ENCODE peak calls at places on chromosomes 1 and 21, in ten cellular contexts. G is spleen, P is HCT116, U is GM12891, Q is stomach, F is K562, X is sigmoid colon, R is prostate gland, B is transverse colon, Y is GM12892. A is an unnamed sample.

GRCh38 chr1:77725706-77726105 is 33.9 kb downstream of the USP33 start:
- DNase-seq in G (no peak), P (no peak), U (no peak), Q (no peak), F (no peak), X (no peak), R (no peak), B (no peak), Y (no peak), A (no peak)

GRCh38 chr1:112524251-112524650 is 15.5 kb downstream of the WNT2B start:
- DNase-seq in G (no peak), P (no peak), U (no peak), Q (no peak), F (no peak), X (no peak), R (no peak), B (no peak), Y (no peak), A (no peak)

GRCh38 chr21:45824546-45825208 is 156.9 kb upstream of the COL6A1 start:
- DNase-seq in G (peak; percentile 47), P (no peak), U (no peak), Q (no peak), F (no peak), X (peak; percentile 50), R (no peak), B (no peak), Y (no peak), A (no peak)

GRCh38 chr1:102879439-102879993 is 228.8 kb downstream of the COL11A1 start:
- DNase-seq in G (no peak), P (peak; percentile 71), U (no peak), Q (no peak), F (no peak), X (no peak), R (no peak), B (no peak), Y (no peak), A (no peak)

GRCh38 chr1:14913475-14914155 is 239.9 kb upstream of the TMEM51 start:
- DNase-seq in G (no peak), P (no peak), U (no peak), Q (no peak), F (no peak), X (no peak), R (peak; percentile 75), B (no peak), Y (peak; percentile 52), A (peak; percentile 76)

GRCh38 chr1:232306269-232306911 is 323.5 kb downstream of the SIPA1L2 start:
- DNase-seq in G (no peak), P (no peak), U (no peak), Q (peak; percentile 76), F (no peak), X (peak; percentile 81), R (peak; percentile 60), B (peak; percentile 60), Y (no peak), A (peak; percentile 64)

GRCh38 chr1:101004666-101005065 is 20.9 kb downstream of the DPH5 start:
- DNase-seq in G (no peak), P (no peak), U (no peak), Q (no peak), F (no peak), X (no peak), R (peak; percentile 19), B (no peak), Y (no peak), A (no peak)

GRCh38 chr1:181630398-181630797 is 147.1 kb downstream of the CACNA1E start:
- DNase-seq in G (no peak), P (no peak), U (no peak), Q (no peak), F (no peak), X (no peak), R (no peak), B (no peak), Y (no peak), A (no peak)

GRCh38 chr1:1079408-1080121 is 5.5 kb upstream of the RNF223 start:
- DNase-seq in G (peak; percentile 83), P (peak; percentile 60), U (peak; percentile 76), Q (peak; percentile 77), F (peak; percentile 64), X (peak; percentile 81), R (no peak), B (peak; percentile 70), Y (peak; percentile 68), A (peak; percentile 92)

GRCh38 chr1:19484338-19484792 is 974 bp downstream of the CAPZB start:
- DNase-seq in G (peak; percentile 89), P (no peak), U (no peak), Q (no peak), F (no peak), X (peak; percentile 73), R (no peak), B (no peak), Y (no peak), A (no peak)

GRCh38 chr1:39570477-39571177 is 6.0 kb downstream of the PABPC4 start:
- DNase-seq in G (no peak), P (no peak), U (no peak), Q (no peak), F (no peak), X (no peak), R (no peak), B (no peak), Y (no peak), A (no peak)

GRCh38 chr1:25519624-25520023 is 23.8 kb upstream of the LDLRAP1 start:
- DNase-seq in G (no peak), P (no peak), U (no peak), Q (no peak), F (no peak), X (no peak), R (no peak), B (no peak), Y (no peak), A (no peak)

GRCh38 chr1:228279011-228279721 is 71.3 kb downstream of the OBSCN start:
- DNase-seq in G (peak; percentile 79), P (no peak), U (no peak), Q (no peak), F (no peak), X (peak; percentile 65), R (no peak), B (peak; percentile 5), Y (no peak), A (no peak)

GRCh38 chr1:108534748-108535147 is 25.2 kb upstream of the EEIG2 start:
- DNase-seq in G (no peak), P (no peak), U (no peak), Q (no peak), F (no peak), X (no peak), R (no peak), B (no peak), Y (no peak), A (no peak)
- TF ChIP-seq POLR2AphosphoS5 in G (no peak), P (no peak), U (no peak), Q (no peak), F (no peak), X (no peak), R (no peak), B (no peak), Y (no peak), A (no peak)

DNA sequence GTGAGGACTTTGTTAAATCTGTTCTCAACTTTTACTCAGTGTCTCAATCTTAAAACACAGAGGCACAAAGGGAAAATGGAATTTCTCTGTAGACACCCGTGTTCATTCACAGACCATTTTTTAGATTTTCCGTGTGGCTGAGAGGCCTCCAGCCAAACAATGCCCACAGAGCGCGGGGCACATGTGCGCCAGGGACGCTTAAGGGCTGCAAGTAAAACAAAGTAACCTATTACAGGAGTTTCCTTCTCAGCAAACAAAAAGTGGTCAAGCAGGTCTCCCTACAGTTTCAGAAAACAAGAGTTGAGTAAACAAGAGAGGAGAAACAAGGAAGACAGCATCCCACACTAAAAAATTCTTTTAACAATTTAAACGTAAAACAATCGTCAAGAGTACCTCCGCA is 115.3 kb downstream of the RERE start:
- DNase-seq in G (no peak), P (no peak), U (no peak), Q (peak; percentile 68), F (peak; percentile 43), X (no peak), R (peak; percentile 85), B (peak; percentile 57), Y (no peak), A (peak; percentile 66)
- TF ChIP-seq POLR2AphosphoS5 in G (no peak), P (no peak), U (no peak), Q (peak; percentile 53), F (no peak), X (no peak), R (peak; percentile 84), B (no peak), Y (no peak), A (no peak)

GRCh38 chr1:202862672-202863560 is 26.0 kb downstream of the RABIF start:
- DNase-seq in G (no peak), P (no peak), U (no peak), Q (no peak), F (no peak), X (no peak), R (no peak), B (no peak), Y (no peak), A (no peak)

GRCh38 chr1:202861420-202862121 is 27.4 kb downstream of the RABIF start:
- DNase-seq in G (peak; percentile 96), P (peak; percentile 75), U (peak; percentile 76), Q (peak; percentile 93), F (peak; percentile 93), X (peak; percentile 96), R (peak; percentile 95), B (peak; percentile 94), Y (peak; percentile 67), A (peak; percentile 89)

GRCh38 chr1:202858789-202859414 is 30.0 kb downstream of the RABIF start:
- DNase-seq in G (no peak), P (no peak), U (no peak), Q (no peak), F (no peak), X (peak; percentile 73), R (no peak), B (peak; percentile 13), Y (no peak), A (no peak)

GRCh38 chr1:202858306-202858705 is 30.6 kb downstream of the RABIF start:
- DNase-seq in G (no peak), P (no peak), U (no peak), Q (peak; percentile 30), F (no peak), X (peak; percentile 93), R (no peak), B (peak; percentile 53), Y (no peak), A (no peak)

DNA sequence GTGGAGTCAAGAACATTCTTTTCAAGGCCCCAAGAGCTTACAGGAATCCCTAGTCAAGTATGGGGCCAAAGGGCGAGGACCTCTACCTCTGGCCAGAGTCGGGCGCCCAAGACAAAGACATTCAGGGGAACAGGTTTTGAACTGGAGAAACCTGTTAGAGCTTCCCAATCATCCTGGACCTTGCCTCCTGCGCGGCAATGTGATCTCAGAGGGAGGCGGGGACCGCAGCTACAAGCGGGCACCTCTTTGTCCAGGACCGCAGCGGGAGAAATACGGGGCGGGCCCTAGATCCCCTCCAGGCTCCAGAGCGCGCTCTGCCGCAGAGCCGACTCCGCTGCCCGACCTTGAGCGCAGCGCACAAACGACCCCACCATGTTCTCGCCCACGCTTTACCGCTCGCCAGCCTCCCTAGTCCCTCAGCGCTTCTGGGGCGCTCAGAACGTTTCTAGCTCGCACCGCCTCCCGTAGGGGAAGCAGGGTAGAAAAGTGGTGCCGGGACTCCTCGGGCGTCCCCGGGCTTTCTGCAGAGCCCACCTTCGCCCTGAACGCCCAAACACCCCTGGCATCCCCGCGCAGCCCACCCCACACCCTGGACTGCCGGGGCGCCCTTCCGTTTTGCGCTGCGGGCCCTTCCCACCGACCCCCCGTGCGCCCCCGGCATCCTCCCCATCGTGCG is 28.1 kb downstream of the RABIF start:
- DNase-seq in G (peak; percentile 80), P (peak; percentile 38), U (peak; percentile 58), Q (peak; percentile 77), F (peak; percentile 64), X (peak; percentile 77), R (peak; percentile 90), B (peak; percentile 88), Y (peak; percentile 44), A (peak; percentile 74)
- TF ChIP-seq POLR2AphosphoS5 in G (no peak), P (peak; percentile 53), U (no peak), Q (peak; percentile 71), F (no peak), X (no peak), R (peak; percentile 85), B (peak; percentile 58), Y (no peak), A (no peak)

GRCh38 chr1:150572918-150573647 is 6.3 kb downstream of the MCL1 start:
- DNase-seq in G (peak; percentile 3), P (no peak), U (no peak), Q (no peak), F (no peak), X (peak; percentile 57), R (no peak), B (no peak), Y (no peak), A (no peak)
- TF ChIP-seq POLR2AphosphoS5 in G (no peak), P (peak; percentile 41), U (peak; percentile 85), Q (peak; percentile 62), F (peak; percentile 88), X (no peak), R (no peak), B (no peak), Y (peak; percentile 48), A (peak; percentile 75)